ENCODE peak calls at places on chromosomes 7 and 10, in eight cellular contexts. One of them, this sample, is unnamed.

GRCh38 chr10:120503695-120504094 is 46.7 kb downstream of the PLPP4 start:
- DNase-seq in stimulated activated CD8-positive, alpha-beta memory T cell treated with anti-CD3 and anti-CD28 coated beads, Interleukin-15, amount 100 ng/mL, for 1 hour: no peak
- DNase-seq in PC-3: peak; percentile 28
- DNase-seq in H4: no peak
- DNase-seq in left ventricle myocardium superior: no peak
- DNase-seq in activated T-cell treated with anti-CD3 and anti-CD28 coated beads for 48 hours: no peak
- DNase-seq in neuronal stem cell: no peak
- DNase-seq in HFFc6: peak; percentile 23
- DNase-seq in this sample: no peak

GRCh38 chr10:84415539-84416244 is 87.3 kb downstream of the CCSER2 start:
- DNase-seq in stimulated activated CD8-positive, alpha-beta memory T cell treated with anti-CD3 and anti-CD28 coated beads, Interleukin-15, amount 100 ng/mL, for 1 hour: no peak
- DNase-seq in PC-3: peak; percentile 4
- DNase-seq in H4: no peak
- DNase-seq in left ventricle myocardium superior: no peak
- DNase-seq in activated T-cell treated with anti-CD3 and anti-CD28 coated beads for 48 hours: no peak
- DNase-seq in neuronal stem cell: no peak
- DNase-seq in HFFc6: no peak
- DNase-seq in this sample: no peak

GRCh38 chr7:22784346-22784745 is 38.3 kb downstream of the TOMM7 start:
- DNase-seq in stimulated activated CD8-positive, alpha-beta memory T cell treated with anti-CD3 and anti-CD28 coated beads, Interleukin-15, amount 100 ng/mL, for 1 hour: no peak
- DNase-seq in PC-3: no peak
- DNase-seq in H4: no peak
- DNase-seq in left ventricle myocardium superior: no peak
- DNase-seq in activated T-cell treated with anti-CD3 and anti-CD28 coated beads for 48 hours: no peak
- DNase-seq in neuronal stem cell: no peak
- DNase-seq in HFFc6: no peak
- DNase-seq in this sample: no peak

GRCh38 chr7:49174396-49174795 is 250.0 kb downstream of the CDC14C start:
- DNase-seq in stimulated activated CD8-positive, alpha-beta memory T cell treated with anti-CD3 and anti-CD28 coated beads, Interleukin-15, amount 100 ng/mL, for 1 hour: no peak
- DNase-seq in PC-3: peak; percentile 45
- DNase-seq in H4: peak; percentile 78
- DNase-seq in left ventricle myocardium superior: no peak
- DNase-seq in activated T-cell treated with anti-CD3 and anti-CD28 coated beads for 48 hours: no peak
- DNase-seq in neuronal stem cell: no peak
- DNase-seq in HFFc6: no peak
- DNase-seq in this sample: no peak

GRCh38 chr7:80165177-80165576 is 30.5 kb downstream of the GNAI1 start:
- DNase-seq in stimulated activated CD8-positive, alpha-beta memory T cell treated with anti-CD3 and anti-CD28 coated beads, Interleukin-15, amount 100 ng/mL, for 1 hour: no peak
- DNase-seq in PC-3: no peak
- DNase-seq in H4: no peak
- DNase-seq in left ventricle myocardium superior: no peak
- DNase-seq in activated T-cell treated with anti-CD3 and anti-CD28 coated beads for 48 hours: no peak
- DNase-seq in neuronal stem cell: no peak
- DNase-seq in HFFc6: no peak
- DNase-seq in this sample: no peak

GRCh38 chr7:116403265-116403664 is 96.3 kb upstream of the CAV2 start:
- DNase-seq in stimulated activated CD8-positive, alpha-beta memory T cell treated with anti-CD3 and anti-CD28 coated beads, Interleukin-15, amount 100 ng/mL, for 1 hour: no peak
- DNase-seq in PC-3: no peak
- DNase-seq in H4: no peak
- DNase-seq in left ventricle myocardium superior: no peak
- DNase-seq in activated T-cell treated with anti-CD3 and anti-CD28 coated beads for 48 hours: no peak
- DNase-seq in neuronal stem cell: no peak
- DNase-seq in HFFc6: peak; percentile 14
- DNase-seq in this sample: peak; percentile 78

GRCh38 chr7:71706576-71706975 is 574.6 kb downstream of the GALNT17 start:
- DNase-seq in stimulated activated CD8-positive, alpha-beta memory T cell treated with anti-CD3 and anti-CD28 coated beads, Interleukin-15, amount 100 ng/mL, for 1 hour: no peak
- DNase-seq in PC-3: no peak
- DNase-seq in H4: no peak
- DNase-seq in left ventricle myocardium superior: no peak
- DNase-seq in activated T-cell treated with anti-CD3 and anti-CD28 coated beads for 48 hours: no peak
- DNase-seq in neuronal stem cell: no peak
- DNase-seq in HFFc6: no peak
- DNase-seq in this sample: no peak

GRCh38 chr10:49281461-49281860 is 17.5 kb upstream of the C10orf71 start:
- DNase-seq in stimulated activated CD8-positive, alpha-beta memory T cell treated with anti-CD3 and anti-CD28 coated beads, Interleukin-15, amount 100 ng/mL, for 1 hour: no peak
- DNase-seq in PC-3: no peak
- DNase-seq in H4: no peak
- DNase-seq in left ventricle myocardium superior: no peak
- DNase-seq in activated T-cell treated with anti-CD3 and anti-CD28 coated beads for 48 hours: no peak
- DNase-seq in neuronal stem cell: no peak
- DNase-seq in HFFc6: no peak
- DNase-seq in this sample: no peak

GRCh38 chr7:128373588-128373987 is 12.1 kb upstream of the PRRT4 start:
- DNase-seq in stimulated activated CD8-positive, alpha-beta memory T cell treated with anti-CD3 and anti-CD28 coated beads, Interleukin-15, amount 100 ng/mL, for 1 hour: no peak
- DNase-seq in PC-3: no peak
- DNase-seq in H4: no peak
- DNase-seq in left ventricle myocardium superior: no peak
- DNase-seq in activated T-cell treated with anti-CD3 and anti-CD28 coated beads for 48 hours: no peak
- DNase-seq in neuronal stem cell: no peak
- DNase-seq in HFFc6: no peak
- DNase-seq in this sample: no peak

GRCh38 chr7:134016223-134016941 is 110.8 kb upstream of the LRGUK start:
- DNase-seq in stimulated activated CD8-positive, alpha-beta memory T cell treated with anti-CD3 and anti-CD28 coated beads, Interleukin-15, amount 100 ng/mL, for 1 hour: no peak
- DNase-seq in PC-3: peak; percentile 49
- DNase-seq in H4: peak; percentile 30
- DNase-seq in left ventricle myocardium superior: peak; percentile 31
- DNase-seq in activated T-cell treated with anti-CD3 and anti-CD28 coated beads for 48 hours: no peak
- DNase-seq in neuronal stem cell: peak; percentile 26
- DNase-seq in HFFc6: no peak
- DNase-seq in this sample: peak; percentile 3

GRCh38 chr10:28991738-28992270 is 297.1 kb upstream of the LYZL1 start:
- DNase-seq in stimulated activated CD8-positive, alpha-beta memory T cell treated with anti-CD3 and anti-CD28 coated beads, Interleukin-15, amount 100 ng/mL, for 1 hour: peak; percentile 9
- DNase-seq in PC-3: peak; percentile 72
- DNase-seq in H4: peak; percentile 32
- DNase-seq in left ventricle myocardium superior: peak; percentile 47
- DNase-seq in activated T-cell treated with anti-CD3 and anti-CD28 coated beads for 48 hours: peak; percentile 25
- DNase-seq in neuronal stem cell: peak; percentile 41
- DNase-seq in HFFc6: no peak
- DNase-seq in this sample: no peak

GRCh38 chr10:132202070-132202970 is 15.6 kb downstream of the DPYSL4 start:
- DNase-seq in stimulated activated CD8-positive, alpha-beta memory T cell treated with anti-CD3 and anti-CD28 coated beads, Interleukin-15, amount 100 ng/mL, for 1 hour: no peak
- DNase-seq in PC-3: no peak
- DNase-seq in H4: no peak
- DNase-seq in left ventricle myocardium superior: peak; percentile 26
- DNase-seq in activated T-cell treated with anti-CD3 and anti-CD28 coated beads for 48 hours: no peak
- DNase-seq in neuronal stem cell: no peak
- DNase-seq in HFFc6: no peak
- DNase-seq in this sample: no peak

This sample was measured in GM04504.